ENCODE peak calls at places on chromosomes 5 and 9, in eight cellular contexts. G is heart left ventricle, Q is hepatocyte, K is OCI-LY7, D is mesendoderm, S is heart right ventricle, P is body of pancreas, B is Panc1. M is an unnamed sample.

GRCh38 chr5:122312670-122312988 is 592 bp downstream of the SNCAIP start:
- DNase-seq in Q (peak; percentile 61), B (no peak), K (no peak), D (peak; percentile 27), S (no peak), P (peak; percentile 19), G (peak; percentile 22), M (no peak)

GRCh38 chr5:172713113-172713808 is 57.7 kb downstream of the DUSP1 start:
- DNase-seq in G (peak; percentile 29), K (peak; percentile 54), Q (peak; percentile 63), P (peak; percentile 50), B (no peak), S (peak; percentile 77), D (no peak), M (no peak)

GRCh38 chr9:134687556-134687955 is 46.0 kb downstream of the COL5A1 start:
- DNase-seq in K (no peak), P (no peak), D (no peak), Q (no peak), B (no peak), G (no peak), S (no peak), M (no peak)

GRCh38 chr9:35650341-35651158 is at the start of gene SIT1:
- DNase-seq in S (no peak), G (no peak), P (peak; percentile 12), K (peak; percentile 82), B (no peak), Q (no peak), D (no peak), M (no peak)

GRCh38 chr5:80067531-80067930 is 32.4 kb downstream of the THBS4 start:
- DNase-seq in S (no peak), P (no peak), K (no peak), Q (no peak), G (no peak), B (no peak), D (no peak), M (no peak)

GRCh38 chr9:4145482-4145881 is 154.4 kb downstream of the GLIS3 start:
- DNase-seq in S (no peak), G (no peak), K (no peak), B (no peak), D (peak; percentile 33), P (no peak), Q (no peak), M (no peak)

GRCh38 chr9:137545123-137545522 is 5.1 kb downstream of the PNPLA7 start:
- DNase-seq in P (peak; percentile 31), D (no peak), Q (peak; percentile 62), S (no peak), G (no peak), B (no peak), K (no peak), M (peak; percentile 48)

GRCh38 chr5:14347522-14347921 is 204.4 kb downstream of the TRIO start:
- DNase-seq in Q (no peak), D (no peak), K (no peak), B (no peak), S (no peak), P (no peak), G (no peak), M (no peak)

GRCh38 chr9:128729302-128729701 is 5.4 kb upstream of the ZDHHC12 start:
- DNase-seq in D (no peak), B (no peak), S (no peak), G (no peak), K (no peak), P (no peak), Q (no peak), M (no peak)

GRCh38 chr5:5421149-5421960 is 1.1 kb upstream of the ICE1 start:
- DNase-seq in K (peak; percentile 53), P (no peak), G (no peak), S (no peak), D (peak; percentile 43), Q (peak; percentile 11), B (no peak), M (peak; percentile 25)

GRCh38 chr9:2290382-2290781 is 275.2 kb downstream of the SMARCA2 start:
- DNase-seq in K (no peak), G (no peak), S (no peak), B (no peak), D (peak; percentile 82), P (no peak), Q (no peak), M (no peak)

GRCh38 chr9:96061293-96061987 is 185.9 kb downstream of the ERCC6L2 start:
- DNase-seq in G (no peak), B (no peak), K (no peak), P (peak; percentile 63), S (no peak), D (peak; percentile 76), Q (peak; percentile 65), M (peak; percentile 56)

GRCh38 chr9:129321511-129322021 is 143.5 kb upstream of the IER5L start:
- DNase-seq in D (no peak), P (no peak), B (no peak), G (no peak), Q (no peak), S (no peak), K (no peak), M (no peak)

GRCh38 chr5:1731091-1731639 is 68.5 kb downstream of the MRPL36 start:
- DNase-seq in Q (no peak), D (no peak), S (no peak), P (no peak), B (no peak), G (no peak), K (no peak), M (no peak)

GRCh38 chr5:61263561-61264272 is 68.3 kb upstream of the ZSWIM6 start:
- DNase-seq in D (no peak), S (no peak), P (no peak), G (no peak), Q (no peak), K (no peak), B (no peak), M (no peak)

GRCh38 chr5:151038292-151038745 is 17.9 kb downstream of the GPX3 start:
- DNase-seq in S (no peak), D (no peak), G (peak; percentile 38), Q (no peak), B (no peak), P (no peak), K (no peak), M (no peak)

GRCh38 chr5:98906756-98907355 is 22.0 kb downstream of the CHD1 start:
- DNase-seq in K (no peak), S (no peak), P (no peak), G (no peak), Q (no peak), D (no peak), B (no peak), M (no peak)

GRCh38 chr5:172745836-172746235 is 25.2 kb downstream of the DUSP1 start:
- DNase-seq in Q (no peak), K (no peak), P (no peak), B (no peak), D (no peak), G (no peak), S (no peak), M (no peak)

GRCh38 chr9:130668196-130668595 is 3.8 kb downstream of the PRDM12 start:
- DNase-seq in P (no peak), Q (no peak), K (no peak), B (no peak), D (no peak), S (no peak), G (no peak), M (no peak)
- H3K4me3 ChIP-seq in P (no peak overlapping the region), Q (no peak overlapping the region), K (no peak overlapping the region), B (no peak overlapping the region), D (no peak overlapping the region), S (no peak overlapping the region), G (no peak overlapping the region), M (no peak overlapping the region)

DNA sequence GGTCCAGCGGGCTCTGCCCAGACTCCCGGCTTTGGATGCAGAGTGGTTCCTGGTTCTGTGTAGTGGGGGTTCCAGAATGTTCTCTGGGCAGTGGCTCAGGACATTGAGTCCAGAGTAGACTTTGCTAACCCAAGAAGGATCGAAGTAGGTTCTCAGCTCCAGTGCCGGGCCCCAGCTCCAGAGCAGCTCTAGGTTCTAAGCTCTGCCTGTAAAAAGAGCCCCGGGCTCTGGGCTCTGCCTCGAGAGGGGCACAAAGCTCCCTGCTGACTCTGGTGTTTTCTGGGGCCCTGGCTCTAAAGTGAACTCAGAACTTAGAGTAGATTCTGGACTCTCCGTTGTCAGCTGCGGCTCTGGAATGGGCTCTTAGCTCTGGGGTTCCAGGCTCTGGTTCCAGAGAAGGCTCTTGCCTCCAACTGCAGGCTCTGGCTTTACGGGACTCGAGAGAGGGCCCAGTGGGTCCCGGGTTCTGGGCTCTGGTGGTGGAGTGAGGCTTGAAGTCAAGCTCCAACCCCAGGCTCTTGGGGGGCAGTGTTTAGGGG is 414 bp downstream of the WDR38 start:
- DNase-seq in P (no peak), B (no peak), D (no peak), S (no peak), Q (no peak), K (no peak), G (no peak), M (no peak)
- H3K4me3 ChIP-seq in P (peak overlapping the region; percentile 9), B (peak overlapping the region; percentile 56), D (no peak overlapping the region), S (peak overlapping the region; percentile 35), Q (peak overlapping the region; percentile 57), K (peak overlapping the region; percentile 63), G (peak overlapping the region; percentile 37), M (peak overlapping the region; percentile 69)

GRCh38 chr5:26833596-26833995 is 204.8 kb downstream of the CDH9 start:
- DNase-seq in S (no peak), Q (no peak), K (no peak), D (no peak), G (no peak), B (no peak), P (no peak), M (no peak)
- H3K4me3 ChIP-seq in S (no peak overlapping the region), Q (no peak overlapping the region), K (no peak overlapping the region), D (no peak overlapping the region), G (no peak overlapping the region), B (no peak overlapping the region), P (no peak overlapping the region), M (no peak overlapping the region)

GRCh38 chr5:139642891-139643871 is 5.0 kb upstream of the CXXC5 start:
- DNase-seq in S (no peak), G (no peak), K (no peak), P (peak; percentile 92), B (no peak), Q (peak; percentile 91), D (no peak), M (no peak)
- H3K4me3 ChIP-seq in S (no peak overlapping the region), G (no peak overlapping the region), K (no peak overlapping the region), P (no peak overlapping the region), B (no peak overlapping the region), Q (no peak overlapping the region), D (no peak overlapping the region), M (no peak overlapping the region)

GRCh38 chr5:155727512-155728145 is 599.3 kb upstream of the SGCD start:
- DNase-seq in Q (peak; percentile 5), G (no peak), S (no peak), D (peak; percentile 20), P (no peak), B (no peak), K (no peak), M (no peak)
- H3K4me3 ChIP-seq in Q (peak overlapping the region; percentile 52), G (peak overlapping the region; percentile 43), S (peak overlapping the region; percentile 55), D (no peak overlapping the region), P (no peak overlapping the region), B (no peak overlapping the region), K (no peak overlapping the region), M (no peak overlapping the region)

M was measured in fibroblast of the aortic adventitia.